ENCODE peak calls at places on chromosomes 11 and 22, in seven cellular contexts. V is mucosa of descending colon; M is heart left ventricle; N is adipocyte; C is CD8-positive, alpha-beta T cell; E is foreskin keratinocyte; W is GM23248. I is an unnamed sample.

GRCh38 chr11:15674756-15675155 is 560.0 kb downstream of the INSC start:
- DNase-seq in E (no peak), M (no peak), N (no peak), W (no peak), C (no peak), V (no peak), I (no peak)

GRCh38 chr22:50576070-50576469 is 2.2 kb downstream of the CPT1B start:
- DNase-seq in V (no peak), N (peak; percentile 9), C (no peak), M (no peak), W (peak; percentile 47), E (no peak), I (no peak)

GRCh38 chr22:38713921-38714320 is 8.2 kb downstream of the GTPBP1 start:
- DNase-seq in C (no peak), E (no peak), V (no peak), N (no peak), M (no peak), W (no peak), I (no peak)

GRCh38 chr11:35515224-35515623 is 10.2 kb downstream of the PAMR1 start:
- DNase-seq in M (no peak), W (peak; percentile 91), C (no peak), V (no peak), E (peak; percentile 91), N (peak; percentile 85), I (no peak)

GRCh38 chr22:35900483-35901168 is 128.0 kb downstream of the RBFOX2 start:
- DNase-seq in N (peak; percentile 53), V (no peak), C (no peak), M (no peak), W (peak; percentile 77), E (peak; percentile 72), I (no peak)

GRCh38 chr11:114318361-114318760 is 22.2 kb downstream of the NNMT start:
- DNase-seq in W (peak; percentile 2), E (no peak), V (no peak), M (no peak), C (no peak), N (no peak), I (no peak)

GRCh38 chr22:45310331-45311032 is 748 bp downstream of the FAM118A start:
- DNase-seq in N (peak; percentile 33), E (no peak), C (no peak), M (no peak), W (peak; percentile 29), V (peak; percentile 71), I (peak; percentile 60)

GRCh38 chr22:25711491-25711890 is 30.5 kb upstream of the MYO18B start:
- DNase-seq in C (no peak), W (no peak), M (no peak), E (no peak), N (no peak), V (no peak), I (no peak)

GRCh38 chr11:74318241-74318932 is 6.9 kb upstream of the P4HA3 start:
- DNase-seq in E (no peak), M (no peak), C (no peak), W (peak; percentile 50), N (peak; percentile 54), V (no peak), I (no peak)

GRCh38 chr11:99366476-99366992 is 345.8 kb downstream of the CNTN5 start:
- DNase-seq in C (no peak), N (no peak), W (no peak), E (no peak), M (no peak), V (no peak), I (no peak)

GRCh38 chr22:45671051-45671782 is 417 bp upstream of the ATXN10 start:
- DNase-seq in C (no peak), E (no peak), M (no peak), V (peak; percentile 50), W (peak; percentile 51), N (peak; percentile 53), I (no peak)

GRCh38 chr11:64609436-64610047 is 18.5 kb downstream of the SLC22A12 start:
- DNase-seq in N (no peak), M (no peak), V (no peak), W (peak; percentile 8), C (no peak), E (no peak), I (peak; percentile 56)

GRCh38 chr22:35064664-35065063 is 1.3 kb upstream of the ISX start:
- DNase-seq in C (no peak), N (no peak), M (no peak), W (no peak), V (no peak), E (peak; percentile 8), I (no peak)

GRCh38 chr11:78365381-78365792 is 52.2 kb downstream of the GAB2 start:
- DNase-seq in W (peak; percentile 48), V (no peak), M (no peak), N (peak; percentile 56), E (peak; percentile 29), C (no peak), I (no peak)

GRCh38 chr22:49694462-49695260 is 133.0 kb downstream of the BRD1 start:
- DNase-seq in E (no peak), W (no peak), N (no peak), C (no peak), V (no peak), M (no peak), I (no peak)

GRCh38 chr11:60858731-60859464 is 3.1 kb upstream of the PTGDR2 start:
- DNase-seq in W (no peak), V (no peak), E (no peak), M (no peak), C (no peak), N (no peak), I (no peak)

GRCh38 chr11:128879817-128880216 is 11.3 kb upstream of the KCNJ5 start:
- DNase-seq in N (no peak), E (no peak), W (peak; percentile 26), M (no peak), C (no peak), V (no peak), I (no peak)

GRCh38 chr11:126630488-126630887 is 275.0 kb downstream of the ST3GAL4 start:
- DNase-seq in V (no peak), N (no peak), C (no peak), W (no peak), M (no peak), E (no peak), I (no peak)

GRCh38 chr11:20360650-20361049 is 2.9 kb upstream of the HTATIP2 start:
- DNase-seq in V (no peak), E (no peak), C (no peak), N (no peak), W (peak; percentile 8), M (no peak), I (no peak)

GRCh38 chr11:120645639-120646038 is 134.1 kb downstream of the GRIK4 start:
- DNase-seq in C (no peak), E (no peak), M (no peak), N (no peak), V (no peak), W (no peak), I (no peak)

GRCh38 chr11:847876-848275 is 5.2 kb downstream of the TSPAN4 start:
- DNase-seq in V (no peak), C (no peak), W (no peak), M (no peak), E (no peak), N (no peak), I (no peak)
- H3K4me1 ChIP-seq in V (peaks cover 33% of the 10 kb centered on the region), C (peaks cover 30% of the 10 kb centered on the region), W (peaks cover 19% of the 10 kb centered on the region), M (peaks cover 47% of the 10 kb centered on the region), E (peaks cover 12% of the 10 kb centered on the region), N (peaks cover 38% of the 10 kb centered on the region), I (peaks cover 24% of the 10 kb centered on the region)

GRCh38 chr22:47238886-47239860 is 476.7 kb downstream of the TBC1D22A start:
- DNase-seq in W (no peak), E (no peak), N (no peak), C (no peak), M (no peak), V (no peak), I (no peak)
- H3K4me1 ChIP-seq in W (no peaks in the 10 kb centered on the region), E (no peaks in the 10 kb centered on the region), N (no peaks in the 10 kb centered on the region), C (no peaks in the 10 kb centered on the region), M (no peaks in the 10 kb centered on the region), V (no peaks in the 10 kb centered on the region), I (no peaks in the 10 kb centered on the region)

DNA sequence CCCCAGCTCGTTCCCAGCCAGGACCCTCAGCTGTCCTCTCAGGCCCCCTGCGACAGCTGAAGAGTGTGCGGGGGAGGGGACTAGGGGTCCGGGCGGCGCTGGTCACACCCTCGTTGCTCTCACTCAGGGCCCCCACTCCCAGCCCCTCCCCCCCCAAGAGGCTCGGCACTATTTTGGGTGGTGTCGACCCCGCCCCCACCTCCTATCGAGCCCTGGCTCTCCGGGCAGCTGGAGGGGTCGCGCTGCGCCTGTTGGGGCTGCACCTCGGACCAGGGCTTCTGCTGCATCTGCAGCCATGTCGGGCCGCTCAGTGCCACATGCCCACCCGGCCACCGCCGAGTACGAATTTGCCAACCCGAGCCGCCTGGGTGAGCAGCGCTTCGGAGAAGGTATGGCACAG is at the start of gene HSPB2:
- DNase-seq in V (peak; percentile 47), N (no peak), M (peak; percentile 69), W (peak; percentile 50), C (no peak), E (no peak), I (no peak)
- H3K4me1 ChIP-seq in V (no peaks in the 10 kb centered on the region), N (peaks cover 65% of the 10 kb centered on the region), M (no peaks in the 10 kb centered on the region), W (peaks cover 38% of the 10 kb centered on the region), C (no peaks in the 10 kb centered on the region), E (peaks cover 3% of the 10 kb centered on the region), I (no peaks in the 10 kb centered on the region)

GRCh38 chr11:47583844-47584243 is 2.6 kb upstream of the FAM180B start:
- DNase-seq in N (no peak), E (no peak), V (no peak), W (no peak), M (no peak), C (no peak), I (no peak)

GRCh38 chr11:47587733-47588326 is 1.4 kb downstream of the FAM180B start:
- DNase-seq in M (no peak), E (no peak), V (peak; percentile 68), W (peak; percentile 47), N (no peak), C (no peak), I (no peak)

GRCh38 chr11:47587039-47587675 is 679 bp downstream of the FAM180B start:
- DNase-seq in C (no peak), M (no peak), V (no peak), E (no peak), N (no peak), W (no peak), I (no peak)

GRCh38 chr11:47586043-47586442 is 435 bp upstream of the FAM180B start:
- DNase-seq in W (no peak), C (no peak), V (no peak), N (no peak), M (no peak), E (no peak), I (no peak)

DNA sequence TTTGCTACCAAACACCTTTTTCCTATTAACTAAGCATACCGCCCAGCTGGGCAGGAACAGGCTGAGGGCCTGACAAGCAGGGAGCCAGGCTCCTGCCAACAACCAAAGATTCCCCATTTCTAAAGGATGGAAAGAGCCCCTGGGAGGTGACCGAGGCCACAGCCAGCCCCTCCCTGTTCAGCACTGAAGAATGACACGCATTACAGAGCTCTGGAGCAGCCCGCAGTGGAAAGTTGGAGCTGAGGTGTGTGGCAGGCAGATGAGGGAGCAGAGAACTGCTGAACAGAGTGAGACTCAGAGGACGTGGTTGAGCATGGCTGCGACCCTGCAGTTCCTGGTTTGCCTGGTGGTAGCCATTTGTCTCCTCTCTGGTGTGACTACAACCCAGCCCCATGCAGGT is at the start of gene FAM180B:
- DNase-seq in W (no peak), V (no peak), M (no peak), E (no peak), N (no peak), C (no peak), I (no peak)
- H3K4me1 ChIP-seq in W (no peaks in the 10 kb centered on the region), V (no peaks in the 10 kb centered on the region), M (peaks cover 22% of the 10 kb centered on the region), E (no peaks in the 10 kb centered on the region), N (peaks cover 18% of the 10 kb centered on the region), C (no peaks in the 10 kb centered on the region), I (no peaks in the 10 kb centered on the region)

I was measured in Karpas-422.